ENCODE peak calls at places on chromosomes 3 and 15, in eight cellular contexts. One of them, this sample, is unnamed.

GRCh38 chr15:67124111-67124510 is 58.7 kb downstream of the SMAD3 start:
- DNase-seq in NCI-H69: peak; percentile 66
- DNase-seq in activated B cell treated with CpG ODN at 0.5 μM for 24 hours: no peak
- DNase-seq in mesendoderm: no peak
- DNase-seq in T-cell: no peak
- DNase-seq in breast epithelium: no peak
- DNase-seq in stimulated activated CD4-positive, alpha-beta T cell treated with anti-CD3 and anti-CD28 coated beads, Interleukin-15, amount 100 ng/mL, for 24 hours: no peak
- DNase-seq in putamen: no peak
- DNase-seq in this sample: no peak

GRCh38 chr15:60128000-60128376 is 123.9 kb downstream of the FOXB1 start:
- DNase-seq in stimulated activated CD4-positive, alpha-beta T cell treated with anti-CD3 and anti-CD28 coated beads, Interleukin-15, amount 100 ng/mL, for 24 hours: no peak
- DNase-seq in mesendoderm: peak; percentile 83
- DNase-seq in breast epithelium: no peak
- DNase-seq in activated B cell treated with CpG ODN at 0.5 μM for 24 hours: no peak
- DNase-seq in putamen: no peak
- DNase-seq in NCI-H69: no peak
- DNase-seq in T-cell: no peak
- DNase-seq in this sample: peak; percentile 14

GRCh38 chr3:129352045-129352444 is 73.4 kb downstream of the HMCES start:
- DNase-seq in mesendoderm: peak; percentile 45
- DNase-seq in stimulated activated CD4-positive, alpha-beta T cell treated with anti-CD3 and anti-CD28 coated beads, Interleukin-15, amount 100 ng/mL, for 24 hours: no peak
- DNase-seq in putamen: no peak
- DNase-seq in NCI-H69: peak; percentile 1
- DNase-seq in activated B cell treated with CpG ODN at 0.5 μM for 24 hours: no peak
- DNase-seq in breast epithelium: no peak
- DNase-seq in T-cell: no peak
- DNase-seq in this sample: no peak

GRCh38 chr3:5210926-5211325 is 23.4 kb downstream of the EDEM1 start:
- DNase-seq in T-cell: no peak
- DNase-seq in mesendoderm: no peak
- DNase-seq in NCI-H69: no peak
- DNase-seq in breast epithelium: no peak
- DNase-seq in stimulated activated CD4-positive, alpha-beta T cell treated with anti-CD3 and anti-CD28 coated beads, Interleukin-15, amount 100 ng/mL, for 24 hours: no peak
- DNase-seq in activated B cell treated with CpG ODN at 0.5 μM for 24 hours: no peak
- DNase-seq in putamen: no peak
- DNase-seq in this sample: no peak

GRCh38 chr3:179885950-179886349 is 150.8 kb downstream of the PEX5L start:
- DNase-seq in activated B cell treated with CpG ODN at 0.5 μM for 24 hours: no peak
- DNase-seq in mesendoderm: no peak
- DNase-seq in T-cell: no peak
- DNase-seq in putamen: no peak
- DNase-seq in NCI-H69: no peak
- DNase-seq in breast epithelium: no peak
- DNase-seq in stimulated activated CD4-positive, alpha-beta T cell treated with anti-CD3 and anti-CD28 coated beads, Interleukin-15, amount 100 ng/mL, for 24 hours: no peak
- DNase-seq in this sample: no peak

GRCh38 chr15:80585544-80586018 is 109.5 kb upstream of the ABHD17C start:
- DNase-seq in putamen: peak; percentile 55
- DNase-seq in activated B cell treated with CpG ODN at 0.5 μM for 24 hours: no peak
- DNase-seq in breast epithelium: no peak
- DNase-seq in NCI-H69: peak; percentile 52
- DNase-seq in stimulated activated CD4-positive, alpha-beta T cell treated with anti-CD3 and anti-CD28 coated beads, Interleukin-15, amount 100 ng/mL, for 24 hours: peak; percentile 11
- DNase-seq in T-cell: no peak
- DNase-seq in mesendoderm: peak; percentile 9
- DNase-seq in this sample: no peak

GRCh38 chr3:30752961-30753360 is 141.5 kb downstream of the GADL1 start:
- DNase-seq in putamen: no peak
- DNase-seq in breast epithelium: no peak
- DNase-seq in mesendoderm: no peak
- DNase-seq in NCI-H69: no peak
- DNase-seq in activated B cell treated with CpG ODN at 0.5 μM for 24 hours: no peak
- DNase-seq in T-cell: no peak
- DNase-seq in stimulated activated CD4-positive, alpha-beta T cell treated with anti-CD3 and anti-CD28 coated beads, Interleukin-15, amount 100 ng/mL, for 24 hours: peak; percentile 11
- DNase-seq in this sample: no peak

GRCh38 chr3:30691249-30691880 is 85.0 kb downstream of the TGFBR2 start:
- DNase-seq in activated B cell treated with CpG ODN at 0.5 μM for 24 hours: no peak
- DNase-seq in NCI-H69: peak; percentile 4
- DNase-seq in breast epithelium: no peak
- DNase-seq in mesendoderm: no peak
- DNase-seq in stimulated activated CD4-positive, alpha-beta T cell treated with anti-CD3 and anti-CD28 coated beads, Interleukin-15, amount 100 ng/mL, for 24 hours: no peak
- DNase-seq in putamen: no peak
- DNase-seq in T-cell: no peak
- DNase-seq in this sample: no peak

GRCh38 chr3:14386254-14386653 is 16.2 kb upstream of the SLC6A6 start:
- DNase-seq in mesendoderm: no peak
- DNase-seq in NCI-H69: no peak
- DNase-seq in T-cell: no peak
- DNase-seq in activated B cell treated with CpG ODN at 0.5 μM for 24 hours: no peak
- DNase-seq in stimulated activated CD4-positive, alpha-beta T cell treated with anti-CD3 and anti-CD28 coated beads, Interleukin-15, amount 100 ng/mL, for 24 hours: no peak
- DNase-seq in breast epithelium: no peak
- DNase-seq in putamen: no peak
- DNase-seq in this sample: no peak